ENCODE peak calls at places on chromosomes 4 and X, in eight cellular contexts. S is ACHN; X is substantia nigra; E is choroid plexus epithelial cell; N is effector memory CD4-positive, alpha-beta T cell; O is right lobe of liver; H is activated T-cell treated with anti-CD3 and anti-CD28 coated beads for 48 hours; G is endothelial cell. A is an unnamed sample.

GRCh38 chr4:119653990-119654389 is 25.4 kb upstream of the PDE5A start:
- DNase-seq in S (no peak), X (no peak), E (no peak), N (no peak), O (no peak), H (no peak), G (no peak), A (no peak)

GRCh38 chr4:43456383-43456782 is 563.9 kb downstream of the GRXCR1 start:
- DNase-seq in S (no peak), X (no peak), E (peak), N (no peak), O (no peak), H (no peak), G (no peak), A (peak)

GRCh38 chrX:47723689-47724088 is 64.7 kb upstream of the UXT start:
- DNase-seq in S (no peak), X (no peak), E (no peak), N (no peak), O (no peak), H (peak), G (peak), A (no peak)

GRCh38 chr4:136861081-136861480 is 671.2 kb downstream of the PCDH18 start:
- DNase-seq in S (no peak), X (no peak), E (peak), N (no peak), O (no peak), H (no peak), G (no peak), A (no peak)

GRCh38 chr4:6221851-6222760 is 21.8 kb upstream of the JAKMIP1 start:
- DNase-seq in S (no peak), X (peak), E (peak), N (no peak), O (peak), H (peak), G (peak), A (no peak)

GRCh38 chr4:60579335-60579734 is 620.8 kb upstream of the ADGRL3 start:
- DNase-seq in S (no peak), X (no peak), E (peak), N (no peak), O (no peak), H (no peak), G (no peak), A (no peak)

GRCh38 chr4:83328486-83328885 is 6.2 kb downstream of the HPSE start:
- DNase-seq in S (no peak), X (no peak), E (peak), N (no peak), O (no peak), H (no peak), G (no peak), A (no peak)

GRCh38 chr4:38785901-38786402 is 3.2 kb upstream of the TLR10 start:
- DNase-seq in S (no peak), X (no peak), E (no peak), N (no peak), O (no peak), H (no peak), G (no peak), A (no peak)

GRCh38 chr4:138035781-138036258 is 206.3 kb downstream of the SLC7A11 start:
- DNase-seq in S (peak), X (no peak), E (peak), N (no peak), O (no peak), H (no peak), G (peak), A (peak)

GRCh38 chr4:185933078-185933581 is 121.1 kb upstream of the SORBS2 start:
- DNase-seq in S (no peak), X (no peak), E (peak), N (no peak), O (no peak), H (no peak), G (peak), A (peak)

GRCh38 chr4:10015140-10015753 is 6.0 kb downstream of the SLC2A9 start:
- DNase-seq in S (peak), X (peak), E (peak), N (no peak), O (no peak), H (no peak), G (peak), A (peak)

GRCh38 chr4:185672618-185673017 is 137.3 kb upstream of the PDLIM3 start:
- DNase-seq in S (no peak), X (no peak), E (peak), N (no peak), O (no peak), H (no peak), G (no peak), A (no peak)

GRCh38 chr4:54085284-54085683 is 14.7 kb upstream of the GSX2 start:
- DNase-seq in S (peak), X (peak), E (peak), N (no peak), O (no peak), H (no peak), G (no peak), A (peak)

GRCh38 chrX:131287556-131288179 is 1.4 kb downstream of the IGSF1 start:
- DNase-seq in S (no peak), X (no peak), E (no peak), N (no peak), O (no peak), H (no peak), G (no peak), A (no peak)

GRCh38 chr4:105641876-105642275 is 66.6 kb downstream of the INTS12 start:
- DNase-seq in S (no peak), X (no peak), E (no peak), N (no peak), O (no peak), H (no peak), G (no peak), A (no peak)

GRCh38 chr4:25533237-25533636 is 122.4 kb upstream of the SLC34A2 start:
- DNase-seq in S (no peak), X (no peak), E (no peak), N (no peak), O (no peak), H (no peak), G (no peak), A (no peak)

GRCh38 chr4:82499705-82500104 is 62.1 kb downstream of the TMEM150C start:
- DNase-seq in S (no peak), X (no peak), E (no peak), N (no peak), O (no peak), H (no peak), G (no peak), A (no peak)

GRCh38 chr4:5863461-5864113 is 29.3 kb downstream of the CRMP1 start:
- DNase-seq in S (peak), X (no peak), E (peak), N (no peak), O (no peak), H (peak), G (no peak), A (peak)

GRCh38 chrX:136736690-136737089 is 44.0 kb downstream of the ARHGEF6 start:
- DNase-seq in S (no peak), X (no peak), E (no peak), N (no peak), O (no peak), H (no peak), G (no peak), A (no peak)

GRCh38 chr4:82753725-82754410 is 44.7 kb downstream of the SCD5 start:
- DNase-seq in S (no peak), X (no peak), E (no peak), N (no peak), O (no peak), H (no peak), G (no peak), A (no peak)

GRCh38 chr4:125639182-125639621 is 324.4 kb downstream of the FAT4 start:
- DNase-seq in S (no peak), X (no peak), E (peak), N (no peak), O (peak), H (no peak), G (no peak), A (no peak)

GRCh38 chr4:124525524-124525923 is 187.0 kb downstream of the ANKRD50 start:
- DNase-seq in S (no peak), X (no peak), E (no peak), N (no peak), O (no peak), H (no peak), G (no peak), A (no peak)

GRCh38 chr4:30821891-30822612 is 101.9 kb downstream of the PCDH7 start:
- DNase-seq in S (no peak), X (no peak), E (peak), N (no peak), O (no peak), H (no peak), G (no peak), A (peak)

GRCh38 chr4:183140911-183141320 is 41.9 kb downstream of the WWC2 start:
- DNase-seq in S (no peak), X (no peak), E (peak), N (no peak), O (no peak), H (no peak), G (no peak), A (peak)

GRCh38 chr4:3220586-3221494 is 28.1 kb upstream of the MSANTD1 start:
- DNase-seq in S (no peak), X (no peak), E (no peak), N (no peak), O (no peak), H (no peak), G (no peak), A (no peak)

GRCh38 chr4:164446516-164446915 is 307.4 kb upstream of the SMIM31 start:
- DNase-seq in S (no peak), X (no peak), E (peak), N (no peak), O (no peak), H (no peak), G (no peak), A (no peak)

GRCh38 chr4:55925235-55925634 is 23.5 kb upstream of the CEP135 start:
- DNase-seq in S (no peak), X (no peak), E (no peak), N (no peak), O (no peak), H (no peak), G (no peak), A (no peak)

GRCh38 chrX:140866446-140866845 is 135.9 kb upstream of the SPANXB1 start:
- DNase-seq in S (no peak), X (no peak), E (no peak), N (no peak), O (no peak), H (no peak), G (no peak), A (peak)

GRCh38 chrX:52574416-52575275 is 57.8 kb upstream of the XAGE1B start:
- DNase-seq in S (peak), X (no peak), E (peak), N (no peak), O (no peak), H (peak), G (peak), A (peak)

GRCh38 chr4:3436798-3437581 is 4.8 kb upstream of the HGFAC start:
- DNase-seq in S (peak), X (no peak), E (peak), N (no peak), O (no peak), H (no peak), G (no peak), A (peak)

GRCh38 chrX:129875669-129876068 is 30.3 kb upstream of the UTP14A start:
- DNase-seq in S (peak), X (no peak), E (peak), N (no peak), O (no peak), H (no peak), G (no peak), A (peak)

GRCh38 chr4:127045872-127046271 is 586.9 kb upstream of the INTU start:
- DNase-seq in S (no peak), X (no peak), E (no peak), N (no peak), O (no peak), H (no peak), G (no peak), A (no peak)

A was measured in HFFc6.